ENCODE peak calls at places on chromosomes 5 and 9, in five cellular contexts. O is progenitor cell of endocrine pancreas; Q is choroid plexus epithelial cell; L is CD8-positive, alpha-beta T cell; W is Caco-2. X is an unnamed sample.

GRCh38 chr9:93099551-93100264 is 3.7 kb downstream of the CARD19 start:
- DNase-seq in O (no peak), Q (no peak), L (no peak), W (no peak), X (peak; percentile 3)

GRCh38 chr5:39661026-39661779 is 236.4 kb upstream of the DAB2 start:
- DNase-seq in L (no peak), Q (peak; percentile 66), O (no peak), W (no peak), X (no peak)

GRCh38 chr5:39419830-39420229 is 5.0 kb downstream of the DAB2 start:
- DNase-seq in O (no peak), W (no peak), L (no peak), Q (no peak), X (no peak)

GRCh38 chr9:37923796-37924430 is 20.0 kb upstream of the SLC25A51 start:
- DNase-seq in Q (no peak), L (no peak), O (no peak), W (no peak), X (no peak)

GRCh38 chr5:22250528-22250927 is 602.6 kb downstream of the CDH12 start:
- DNase-seq in O (no peak), W (no peak), Q (no peak), L (no peak), X (no peak)

GRCh38 chr9:272251-273213 is 57.9 kb downstream of the DOCK8 start:
- DNase-seq in L (peak; percentile 71), W (no peak), O (no peak), Q (no peak), X (no peak)

GRCh38 chr5:132420706-132421272 is 51.3 kb downstream of the SLC22A5 start:
- DNase-seq in O (no peak), W (no peak), L (no peak), Q (no peak), X (no peak)

GRCh38 chr5:87120518-87121314 is 147.0 kb upstream of the RASA1 start:
- DNase-seq in O (no peak), L (peak; percentile 10), Q (peak; percentile 89), W (no peak), X (no peak)

GRCh38 chr5:59079622-59080620 is 497.0 kb downstream of the RAB3C start:
- DNase-seq in Q (peak; percentile 98), O (no peak), L (no peak), W (no peak), X (no peak)

GRCh38 chr9:134800791-134801339 is 79.7 kb upstream of the FCN2 start:
- DNase-seq in W (no peak), L (no peak), O (no peak), Q (no peak), X (no peak)

GRCh38 chr5:65480306-65480865 is 1.3 kb downstream of the ADAMTS6 start:
- DNase-seq in W (no peak), Q (peak; percentile 91), L (peak; percentile 60), O (no peak), X (no peak)
- TF ChIP-seq CTCF in W (no peak), Q (peak; percentile 14), L (no peak), O (no peak), X (no peak)

GRCh38 chr5:111932207-111932606 is 175.2 kb upstream of the NREP start:
- DNase-seq in L (no peak), Q (no peak), W (no peak), O (no peak), X (no peak)

GRCh38 chr5:111935835-111936234 is 178.8 kb upstream of the NREP start:
- DNase-seq in L (no peak), Q (no peak), W (no peak), O (no peak), X (no peak)

GRCh38 chr5:111935022-111935421 is 178.0 kb upstream of the NREP start:
- DNase-seq in Q (peak; percentile 29), L (no peak), O (no peak), W (no peak), X (no peak)

GRCh38 chr5:111932628-111933027 is 175.6 kb upstream of the NREP start:
- DNase-seq in Q (no peak), L (no peak), O (no peak), W (no peak), X (no peak)

GRCh38 chr5:111934511-111934910 is 177.5 kb upstream of the NREP start:
- DNase-seq in Q (peak; percentile 38), W (peak; percentile 44), O (no peak), L (no peak), X (no peak)
- TF ChIP-seq CTCF in Q (no peak), W (no peak), O (no peak), L (no peak), X (no peak)

DNA sequence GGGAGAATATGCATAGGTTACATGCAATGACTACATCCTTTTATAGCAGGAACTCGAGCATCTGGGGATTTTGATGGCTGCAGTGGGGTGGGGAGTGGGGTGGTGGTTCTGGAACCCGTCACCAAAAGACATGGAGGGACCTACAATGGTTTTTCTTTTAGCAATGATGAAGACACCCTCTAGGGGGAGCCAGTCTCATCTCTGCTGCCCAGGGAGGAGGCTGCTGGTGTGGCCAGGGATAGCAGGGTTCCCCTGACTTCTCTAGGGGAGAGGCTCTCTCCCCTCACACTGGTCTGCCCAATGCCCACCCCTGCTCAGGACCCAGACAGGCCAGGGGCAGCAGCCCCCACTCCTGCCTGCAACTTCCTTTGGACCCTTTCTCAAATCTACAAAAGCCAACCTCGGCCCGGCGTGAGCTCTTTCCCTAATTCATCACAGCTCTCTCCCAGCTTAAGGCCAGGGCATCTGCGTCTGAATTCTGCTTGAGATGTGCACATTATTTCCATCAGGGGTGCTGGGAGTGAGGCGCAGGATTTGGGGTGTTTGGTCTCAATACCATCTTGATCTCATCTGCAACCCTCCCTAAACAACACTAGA is 73.5 kb upstream of the RETREG1 start:
- DNase-seq in Q (peak; percentile 66), O (peak; percentile 22), W (peak; percentile 76), L (no peak), X (peak; percentile 60)
- TF ChIP-seq CTCF in Q (peak; percentile 85), O (peak; percentile 77), W (peak; percentile 79), L (no peak), X (peak; percentile 64)

GRCh38 chr5:176849611-176850227 is 39.4 kb downstream of the UNC5A start:
- DNase-seq in L (no peak), Q (no peak), O (no peak), W (no peak), X (no peak)
- TF ChIP-seq CTCF in L (no peak), Q (no peak), O (no peak), W (no peak), X (no peak)

GRCh38 chr5:138458856-138459255 is 6.4 kb upstream of the EGR1 start:
- DNase-seq in O (no peak), W (no peak), L (no peak), Q (no peak), X (no peak)
- TF ChIP-seq CTCF in O (no peak), W (no peak), L (no peak), Q (no peak), X (no peak)

DNA sequence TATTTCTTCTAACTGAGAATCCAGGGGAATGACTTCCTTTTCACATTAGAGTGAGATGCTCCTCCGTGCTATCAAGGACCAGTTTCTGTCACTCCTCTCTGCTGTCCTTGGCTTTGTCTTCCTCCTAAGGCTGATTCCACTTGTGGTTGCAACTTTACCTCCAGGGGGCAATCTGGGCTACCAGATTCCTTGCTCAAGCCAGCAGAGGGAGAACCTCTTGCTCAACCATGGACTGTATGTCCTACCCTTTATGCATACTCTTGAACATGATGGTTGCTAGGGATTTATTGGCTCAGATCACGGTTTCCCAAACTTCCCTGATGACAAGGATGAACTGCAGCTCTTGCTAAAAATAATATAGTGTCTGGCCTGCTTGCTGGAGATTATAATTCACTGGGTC is 24.0 kb downstream of the NNT start:
- DNase-seq in O (no peak), Q (peak; percentile 84), L (no peak), W (peak; percentile 71), X (no peak)
- TF ChIP-seq CTCF in O (peak; percentile 36), Q (peak; percentile 94), L (no peak), W (peak; percentile 63), X (peak; percentile 70)

GRCh38 chr5:126594676-126595485 is at the start of gene ALDH7A1:
- DNase-seq in Q (peak; percentile 88), L (peak; percentile 41), O (peak; percentile 88), W (peak; percentile 97), X (peak; percentile 87)
- TF ChIP-seq CTCF in Q (peak; percentile 59), L (no peak), O (peak; percentile 57), W (peak; percentile 27), X (peak; percentile 67)

DNA sequence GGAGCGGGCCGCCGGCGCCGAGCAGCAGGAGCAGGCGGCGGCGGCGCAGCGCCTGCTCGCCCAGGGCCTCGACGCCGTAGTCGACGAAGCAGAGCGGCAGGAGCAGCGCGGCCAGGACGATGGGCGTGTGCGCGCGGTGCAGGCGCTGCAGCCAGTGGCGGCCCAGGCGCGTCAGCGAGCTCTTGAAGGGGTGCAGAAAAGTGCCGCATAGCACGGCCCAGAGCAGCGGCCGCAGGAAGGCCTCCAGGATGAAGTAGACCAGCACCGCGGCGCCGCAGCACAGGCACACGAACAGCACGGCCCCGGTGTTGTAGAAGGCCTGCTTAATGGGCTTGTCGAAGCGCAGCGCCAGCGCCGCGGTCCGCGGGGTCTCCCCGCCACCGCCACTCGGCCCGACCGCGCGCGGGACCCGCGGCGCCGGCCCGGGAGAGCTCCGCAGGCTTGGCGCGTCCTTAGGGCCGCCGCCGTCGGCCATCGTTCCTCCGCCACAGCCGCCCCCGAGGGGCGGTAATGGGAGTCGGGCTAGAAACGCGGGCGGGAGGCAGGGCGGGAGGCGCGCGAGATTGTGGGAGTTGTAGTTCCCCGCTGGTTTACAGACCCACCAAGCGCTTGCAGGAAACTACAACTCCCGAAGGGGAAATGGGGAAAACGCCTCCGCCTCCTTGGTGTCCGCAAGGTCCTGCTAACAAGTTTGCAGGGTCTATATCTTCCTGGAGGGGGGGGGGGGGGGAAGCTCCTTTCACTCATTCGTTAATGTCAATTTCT is at the start of gene TMEM245:
- DNase-seq in O (peak; percentile 90), W (peak; percentile 96), Q (peak; percentile 100), L (peak; percentile 93), X (peak; percentile 71)
- TF ChIP-seq CTCF in O (no peak), W (no peak), Q (no peak), L (no peak), X (no peak)

DNA sequence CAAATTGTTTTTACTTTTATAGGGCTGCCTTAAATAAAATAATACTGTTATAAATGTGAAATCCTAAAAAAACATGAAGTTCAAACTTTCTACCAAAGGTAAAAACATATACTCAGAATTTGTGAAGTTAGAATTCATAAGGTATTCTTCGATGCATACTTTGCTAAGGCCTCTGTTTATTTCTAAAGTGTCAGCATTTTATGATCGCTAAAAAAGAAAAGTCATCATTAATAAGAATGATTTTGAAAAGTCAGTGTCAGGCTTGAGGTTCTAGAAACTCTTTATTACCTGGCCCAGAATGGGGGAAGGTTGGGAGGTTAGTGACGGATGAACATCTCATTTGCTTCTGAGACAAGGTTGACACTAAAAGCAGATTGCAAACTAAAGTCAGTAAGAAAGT is 26.2 kb upstream of the NADK2 start:
- DNase-seq in Q (no peak), L (no peak), W (no peak), O (no peak), X (no peak)
- TF ChIP-seq CTCF in Q (no peak), L (no peak), W (no peak), O (no peak), X (no peak)

X was measured in D721Med.